ENCODE peak calls at places on chromosomes 6 and 20, in four cellular contexts. B is A549; R is body of pancreas; D is naive thymus-derived CD4-positive, alpha-beta T cell. O is an unnamed sample.

GRCh38 chr6:122726649-122727048 is 52.9 kb upstream of the FABP7 start:
- DNase-seq in R (no peak), D (no peak), B (no peak), O (no peak)

GRCh38 chr6:28727559-28728211 is 196.1 kb downstream of the TRIM27 start:
- DNase-seq in D (no peak), B (no peak), R (no peak), O (no peak)

GRCh38 chr6:120077489-120077888 is 727.9 kb upstream of the MAN1A1 start:
- DNase-seq in B (no peak), R (no peak), D (no peak), O (no peak)

GRCh38 chr6:104613416-104614001 is 246.2 kb downstream of the HACE1 start:
- DNase-seq in R (no peak), B (no peak), D (no peak), O (no peak)

GRCh38 chr6:32845381-32845884 is 1.6 kb upstream of the PSMB8 start:
- DNase-seq in B (no peak), D (peak; percentile 50), R (no peak), O (no peak)

GRCh38 chr6:25181923-25182322 is 97.3 kb upstream of the CARMIL1 start:
- DNase-seq in B (no peak), D (no peak), R (no peak), O (no peak)

GRCh38 chr20:57130160-57130772 is 136.2 kb downstream of the BMP7 start:
- DNase-seq in R (peak; percentile 18), D (no peak), B (no peak), O (no peak)

GRCh38 chr20:48421547-48421946 is 406.3 kb downstream of the PREX1 start:
- DNase-seq in B (no peak), R (no peak), D (no peak), O (no peak)

GRCh38 chr20:8788275-8788674 is 280.6 kb upstream of the PLCB4 start:
- DNase-seq in B (no peak), R (no peak), D (no peak), O (no peak)

GRCh38 chr20:63087236-63087871 is 80.6 kb upstream of the BHLHE23 start:
- DNase-seq in R (no peak), D (no peak), B (no peak), O (no peak)

GRCh38 chr20:1663917-1664316 is 6.3 kb upstream of the SIRPG start:
- DNase-seq in B (no peak), R (no peak), D (peak; percentile 29), O (no peak)

GRCh38 chr6:158640519-158640918 is 4.0 kb downstream of the DYNLT1 start:
- DNase-seq in D (no peak), B (no peak), R (no peak), O (no peak)

GRCh38 chr20:44653536-44653935 is 2.0 kb upstream of the ADA start:
- DNase-seq in D (no peak), R (no peak), B (no peak), O (no peak)

GRCh38 chr6:131161987-131162386 is 26.7 kb downstream of the AKAP7 start:
- DNase-seq in R (no peak), B (no peak), D (no peak), O (no peak)

GRCh38 chr6:21586760-21587181 is 6.8 kb upstream of the SOX4 start:
- DNase-seq in R (peak; percentile 84), B (no peak), D (no peak), O (no peak)

GRCh38 chr6:16212276-16212675 is 26.1 kb upstream of the GMPR start:
- DNase-seq in B (no peak), R (no peak), D (no peak), O (no peak)

GRCh38 chr20:62336775-62337557 is 30.1 kb downstream of the LAMA5 start:
- DNase-seq in D (no peak), B (no peak), R (no peak), O (no peak)

GRCh38 chr20:46305973-46306360 is 2.3 kb downstream of the CDH22 start:
- DNase-seq in D (no peak), B (no peak), R (no peak), O (no peak)

GRCh38 chr6:27205375-27206278 is 41.9 kb upstream of the PRSS16 start:
- DNase-seq in B (no peak), D (no peak), R (no peak), O (no peak)

GRCh38 chr20:1427457-1428054 is 34.7 kb upstream of the FKBP1A start:
- DNase-seq in D (no peak), B (no peak), R (no peak), O (no peak)

DNA sequence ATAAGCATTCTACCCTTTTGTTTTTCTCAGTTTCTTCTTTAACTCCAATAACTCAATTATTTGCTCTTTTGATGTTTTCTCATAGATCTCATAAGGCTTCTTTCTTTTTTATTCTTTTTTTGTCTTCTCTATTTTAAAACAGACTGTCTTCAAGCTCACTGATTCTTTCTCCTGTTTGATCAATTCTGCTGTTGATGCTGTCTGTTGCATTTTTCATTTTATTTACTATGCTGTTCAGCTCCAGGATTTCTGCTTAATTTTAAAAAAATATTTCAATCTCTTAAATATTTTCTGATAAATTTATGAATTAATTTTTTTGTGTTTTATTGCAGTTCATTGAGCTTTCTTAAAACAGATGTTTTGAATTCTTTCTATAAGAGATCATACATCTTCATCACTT is 48.1 kb upstream of the SNAP91 start:
- DNase-seq in R (no peak), D (no peak), B (no peak), O (no peak)
- H3K27ac ChIP-seq in R (no peak overlapping the region), D (no peak overlapping the region), B (no peak overlapping the region), O (no peak overlapping the region)

DNA sequence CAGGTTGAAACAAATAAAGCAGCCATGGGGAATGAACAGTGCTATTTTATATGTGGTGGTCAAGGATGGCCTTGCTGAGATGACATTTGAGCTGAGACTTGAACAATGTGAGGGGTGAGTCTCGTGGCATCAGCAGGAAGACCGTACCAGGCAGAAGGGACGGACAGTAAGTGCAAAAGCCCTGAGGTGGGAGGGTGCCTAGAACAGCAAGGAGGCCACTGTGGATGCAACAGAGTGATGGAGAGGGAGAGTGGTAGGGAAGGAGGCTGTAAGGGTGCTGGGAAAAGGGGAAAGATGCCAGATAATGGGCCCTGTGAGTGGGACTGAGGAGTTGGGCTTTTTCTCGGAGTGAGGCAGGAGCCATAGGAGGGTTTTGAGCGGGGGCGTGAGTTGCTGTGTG is 11.5 kb downstream of the KCNB1 start:
- DNase-seq in D (no peak), B (no peak), R (no peak), O (no peak)
- H3K27ac ChIP-seq in D (no peak overlapping the region), B (no peak overlapping the region), R (no peak overlapping the region), O (no peak overlapping the region)

GRCh38 chr6:41488064-41488391 is 58.2 kb upstream of the FOXP4 start:
- DNase-seq in R (no peak), B (no peak), D (no peak), O (no peak)
- H3K27ac ChIP-seq in R (no peak overlapping the region), B (no peak overlapping the region), D (no peak overlapping the region), O (no peak overlapping the region)

DNA sequence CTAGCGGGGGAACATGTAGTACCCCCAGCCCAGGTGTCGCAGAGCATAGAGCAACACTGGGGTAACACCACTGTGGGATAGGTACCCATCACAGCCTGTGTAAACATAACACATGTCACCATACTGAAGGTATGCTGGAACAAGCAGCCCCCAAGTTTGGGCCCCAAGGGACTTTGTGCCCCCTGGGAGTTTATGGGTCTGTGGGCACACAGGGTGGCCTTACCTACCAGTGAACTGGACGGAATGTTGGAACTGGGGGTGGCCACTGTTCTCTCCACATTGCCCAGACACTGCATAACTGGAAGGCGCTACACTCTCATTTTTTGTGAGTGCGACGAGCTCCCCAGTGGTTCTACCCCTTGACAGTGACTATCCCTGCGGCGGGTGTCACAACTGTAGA is 28.5 kb downstream of the HDDC2 start:
- DNase-seq in R (no peak), D (no peak), B (no peak), O (no peak)
- H3K27ac ChIP-seq in R (no peak overlapping the region), D (no peak overlapping the region), B (peak overlapping the region; percentile 17), O (no peak overlapping the region)

DNA sequence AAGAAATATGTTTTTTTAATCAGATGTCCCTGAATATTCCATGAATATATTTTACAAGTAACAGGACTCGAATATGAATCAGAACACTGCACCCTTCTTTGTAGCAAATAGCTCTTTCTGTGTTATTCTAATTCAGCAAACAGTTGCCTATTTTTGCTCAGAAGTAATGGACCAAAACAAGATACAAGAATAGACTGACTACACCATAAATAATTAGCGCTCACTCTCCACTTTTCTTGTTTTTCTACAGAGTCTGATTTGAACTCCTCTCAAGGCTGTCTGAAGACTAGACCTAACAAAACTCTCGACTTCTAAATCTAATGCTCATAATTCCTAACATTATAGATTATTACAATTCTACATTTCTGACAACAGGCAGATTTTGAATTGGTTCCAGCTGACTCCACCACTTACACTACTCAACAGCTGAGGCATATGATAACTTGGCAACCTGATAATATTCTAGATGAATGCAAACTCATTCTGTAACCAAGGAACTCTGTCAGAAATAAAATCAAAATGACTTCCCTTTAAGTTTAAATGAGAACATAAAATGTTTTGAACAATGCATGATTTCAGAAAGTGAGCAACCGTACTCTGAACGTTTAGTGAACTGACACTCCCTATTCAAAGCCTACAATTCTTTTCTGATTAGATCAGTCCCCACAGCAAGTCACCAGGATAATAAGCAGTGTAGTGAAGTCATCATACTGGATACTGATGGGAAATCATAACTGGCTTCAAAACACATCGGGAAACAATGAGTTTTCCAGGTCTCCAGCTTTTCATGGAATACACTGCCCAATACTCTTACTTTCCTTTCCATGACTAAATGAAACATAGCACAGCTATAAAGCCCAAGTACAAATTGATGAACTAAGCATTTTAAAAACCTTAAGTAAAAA is 114.2 kb upstream of the BEND6 start:
- DNase-seq in D (no peak), B (no peak), R (no peak), O (no peak)
- H3K27ac ChIP-seq in D (no peak overlapping the region), B (peak overlapping the region; percentile 44), R (peak overlapping the region; percentile 20), O (peak overlapping the region; percentile 83)

O was measured in caudate nucleus.